ENCODE peak calls at places on chromosomes 7 and 10, in five cellular contexts. M is testis, Z is upper lobe of left lung, Q is breast epithelium, L is HCT116. H is an unnamed sample. For H3K27me3, the result is how much of the 10 kb centered on the place peaks cover.

GRCh38 chr10:71214641-71215160 is 2.3 kb downstream of the UNC5B start:
- DNase-seq in M (no peak), Z (no peak), L (no peak), Q (no peak), H (no peak)

GRCh38 chr10:3471927-3472704 is 299.5 kb upstream of the PITRM1 start:
- DNase-seq in Q (peak), M (no peak), Z (peak), L (no peak), H (no peak)

GRCh38 chr10:93597075-93597599 is 3.9 kb downstream of the RBP4 start:
- DNase-seq in Z (no peak), Q (no peak), M (no peak), L (no peak), H (no peak)

GRCh38 chr7:106660862-106661720 is at the start of gene CCDC71L:
- DNase-seq in M (peak), Q (peak), Z (peak), L (peak), H (no peak)

GRCh38 chr10:97356318-97356914 is 21.9 kb upstream of the FRAT2 start:
- DNase-seq in Z (no peak), Q (no peak), M (no peak), L (no peak), H (no peak)

GRCh38 chr7:40059057-40059456 is 75.4 kb downstream of the MPLKIP start:
- DNase-seq in Q (no peak), M (no peak), L (no peak), Z (no peak), H (no peak)

GRCh38 chr10:8059191-8059936 is 4.9 kb downstream of the GATA3 start:
- DNase-seq in L (no peak), Z (no peak), M (no peak), Q (no peak), H (no peak)

GRCh38 chr7:99693427-99694200 is 13.8 kb upstream of the CYP3A5 start:
- DNase-seq in L (no peak), Z (peak), M (no peak), Q (no peak), H (no peak)

DNA sequence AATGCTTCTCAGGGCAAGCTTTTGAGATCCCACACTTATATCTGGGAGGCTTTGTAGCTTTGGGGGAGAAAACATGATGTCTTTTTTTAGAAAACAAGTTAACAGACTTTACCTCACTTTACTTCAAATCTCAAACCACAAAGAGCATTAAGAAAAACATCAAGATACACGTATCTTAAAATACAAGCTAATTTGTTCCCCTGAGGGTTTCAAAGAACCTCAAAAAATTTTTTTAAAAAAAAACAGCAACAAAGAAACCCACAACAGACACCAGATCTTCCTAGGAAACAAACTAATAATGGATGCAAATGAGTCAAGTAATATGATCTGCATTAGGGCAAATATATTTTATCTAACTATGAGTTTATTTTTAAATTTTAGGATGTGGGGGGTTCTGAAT is 24.7 kb downstream of the FAM3C start:
- DNase-seq in L (no peak), Q (no peak), M (no peak), Z (no peak), H (no peak)
- H3K4me3 ChIP-seq in L (no peak), Q (no peak), M (no peak), Z (no peak), H (no peak)

GRCh38 chr7:4744391-4745264 is 30.8 kb upstream of the AP5Z1 start:
- DNase-seq in L (peak), M (peak), Z (peak), Q (peak), H (peak)
- TF ChIP-seq POLR2A in L (no peak), M (no peak), Z (peak), Q (no peak), H (no peak)

DNA sequence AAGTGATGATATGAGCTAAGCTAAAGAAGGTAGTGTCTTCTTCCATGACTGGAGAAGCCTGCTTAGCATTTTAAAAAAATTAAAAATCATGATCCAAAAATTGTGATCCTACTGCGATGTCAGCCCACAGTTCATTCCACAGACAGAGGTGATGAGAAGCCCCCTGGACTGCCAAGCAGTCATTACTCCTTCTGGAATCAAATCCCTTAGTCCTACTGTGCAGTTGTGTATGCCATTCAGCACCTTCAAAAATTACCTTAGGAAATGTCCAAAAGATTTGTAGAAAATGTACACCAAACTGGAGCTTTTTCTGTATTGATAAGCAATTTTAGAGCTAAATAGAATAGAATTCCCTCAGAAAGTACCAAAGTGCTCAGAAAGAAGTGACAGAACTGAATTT is 283.5 kb upstream of the NFE2L3 start:
- DNase-seq in M (no peak), L (no peak), Z (no peak), Q (no peak), H (no peak)
- H3K27me3 ChIP-seq in M (under half), L (half or more), Z (under half), Q (half or more), H (under half)

GRCh38 chr10:26214004-26214403 is 2.6 kb upstream of the GAD2 start:
- DNase-seq in Q (no peak), Z (no peak), M (no peak), L (no peak), H (no peak)

GRCh38 chr10:26213157-26213780 is 3.3 kb upstream of the GAD2 start:
- DNase-seq in Q (no peak), L (no peak), M (no peak), Z (no peak), H (no peak)

GRCh38 chr10:26214538-26215461 is 1.8 kb upstream of the GAD2 start:
- DNase-seq in Q (no peak), M (no peak), L (no peak), Z (no peak), H (no peak)

GRCh38 chr10:26212511-26212910 is 4.1 kb upstream of the GAD2 start:
- DNase-seq in Z (no peak), Q (no peak), M (no peak), L (no peak), H (no peak)

GRCh38 chr10:26211781-26212444 is 4.7 kb upstream of the GAD2 start:
- DNase-seq in M (no peak), Z (no peak), Q (no peak), L (no peak), H (no peak)
- H3K4me3 ChIP-seq in M (no peak), Z (no peak), Q (no peak), L (no peak), H (no peak)

GRCh38 chr7:101319401-101319800 is 2.2 kb downstream of the IFT22 start:
- DNase-seq in M (no peak), Q (no peak), Z (no peak), L (no peak), H (no peak)

GRCh38 chr7:101321491-101322401 is at the start of gene IFT22:
- DNase-seq in Z (peak), L (peak), M (peak), Q (peak), H (peak)
- TF ChIP-seq POLR2A in Z (peak), L (peak), M (no peak), Q (no peak), H (no peak)

GRCh38 chr7:157010588-157011332 is at the start of gene MNX1:
- DNase-seq in M (peak), Z (peak), Q (peak), L (peak), H (no peak)
- H3K27me3 ChIP-seq in M (under half), Z (under half), Q (half or more), L (under half), H (under half)

GRCh38 chr7:157612009-157612663 is 275.3 kb downstream of the DNAJB6 start:
- DNase-seq in L (no peak), M (no peak), Q (no peak), Z (no peak), H (no peak)
- H3K4me3 ChIP-seq in L (no peak), M (peak), Q (no peak), Z (peak), H (peak)

GRCh38 chr7:539731-540411 is 20.2 kb upstream of the PDGFA start:
- DNase-seq in M (no peak), Z (peak), L (peak), Q (peak), H (no peak)
- TF ChIP-seq POLR2A in M (no peak), Z (no peak), L (no peak), Q (no peak), H (no peak)

DNA sequence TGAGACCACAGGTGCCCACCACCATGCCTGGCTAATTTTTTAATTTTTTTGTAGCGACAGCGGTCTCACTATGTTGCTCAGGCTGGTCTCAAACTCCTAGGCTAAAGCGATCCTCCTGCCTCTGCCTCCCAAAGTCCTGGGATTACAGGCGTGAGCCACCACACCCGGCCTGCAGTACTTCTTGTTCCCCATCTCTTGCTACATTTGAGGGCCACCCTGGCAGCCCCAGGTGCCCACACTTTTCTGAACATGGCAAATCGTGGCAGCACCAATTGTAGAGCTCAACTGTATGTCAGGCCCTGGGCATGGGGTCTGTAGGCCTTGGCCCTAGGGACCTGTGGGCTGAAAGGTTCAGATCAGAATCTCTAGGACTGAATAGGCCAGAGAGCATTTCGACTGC is 25.1 kb upstream of the LIMK1 start:
- DNase-seq in M (no peak), Q (no peak), L (no peak), Z (no peak), H (no peak)
- H3K27me3 ChIP-seq in M (under half), Q (under half), L (under half), Z (under half), H (under half)

H was measured in vagina.